ENCODE peak calls at places on chromosomes 12 and 14, in nine cellular contexts. One of them, this sample, is unnamed.
A peak's percentile ranks its signal among the peaks of the same experiment; 100 is the strongest.

GRCh38 chr12:107668743-107669142 is 16.9 kb upstream of the PWP1 start:
- DNase-seq in iris pigment epithelial cell: no peak
- DNase-seq in PC-3: no peak
- DNase-seq in neuronal stem cell: no peak
- DNase-seq in GM04503: no peak
- DNase-seq in AG08395: no peak
- DNase-seq in left ventricle myocardium superior: no peak
- DNase-seq in progenitor cell of endocrine pancreas: no peak
- DNase-seq in GM12865: no peak
- DNase-seq in this sample: no peak

GRCh38 chr12:107330901-107331431 is 237.6 kb upstream of the CRY1 start:
- DNase-seq in GM12865: no peak
- DNase-seq in AG08395: no peak
- DNase-seq in PC-3: peak; percentile 62
- DNase-seq in left ventricle myocardium superior: no peak
- DNase-seq in iris pigment epithelial cell: peak; percentile 35
- DNase-seq in progenitor cell of endocrine pancreas: no peak
- DNase-seq in neuronal stem cell: no peak
- DNase-seq in GM04503: no peak
- DNase-seq in this sample: no peak

GRCh38 chr12:128743911-128744310 is 79.8 kb downstream of the SLC15A4 start:
- DNase-seq in GM12865: peak; percentile 72
- DNase-seq in GM04503: no peak
- DNase-seq in iris pigment epithelial cell: no peak
- DNase-seq in progenitor cell of endocrine pancreas: no peak
- DNase-seq in left ventricle myocardium superior: no peak
- DNase-seq in neuronal stem cell: no peak
- DNase-seq in AG08395: no peak
- DNase-seq in PC-3: no peak
- DNase-seq in this sample: no peak

GRCh38 chr12:52496590-52497071 is 3.6 kb upstream of the KRT6A start:
- DNase-seq in AG08395: peak; percentile 84
- DNase-seq in GM04503: peak; percentile 47
- DNase-seq in left ventricle myocardium superior: no peak
- DNase-seq in progenitor cell of endocrine pancreas: no peak
- DNase-seq in neuronal stem cell: peak; percentile 12
- DNase-seq in PC-3: peak; percentile 82
- DNase-seq in GM12865: no peak
- DNase-seq in iris pigment epithelial cell: peak; percentile 28
- DNase-seq in this sample: peak; percentile 89

GRCh38 chr12:3988519-3989217 is 115.5 kb upstream of the PARP11 start:
- DNase-seq in iris pigment epithelial cell: no peak
- DNase-seq in AG08395: no peak
- DNase-seq in neuronal stem cell: no peak
- DNase-seq in left ventricle myocardium superior: no peak
- DNase-seq in GM04503: no peak
- DNase-seq in progenitor cell of endocrine pancreas: no peak
- DNase-seq in GM12865: peak; percentile 37
- DNase-seq in PC-3: no peak
- DNase-seq in this sample: no peak

GRCh38 chr14:83988274-83988673 is 1541.7 kb upstream of the FLRT2 start:
- DNase-seq in AG08395: no peak
- DNase-seq in left ventricle myocardium superior: no peak
- DNase-seq in GM12865: no peak
- DNase-seq in progenitor cell of endocrine pancreas: no peak
- DNase-seq in neuronal stem cell: no peak
- DNase-seq in iris pigment epithelial cell: peak; percentile 66
- DNase-seq in PC-3: no peak
- DNase-seq in GM04503: no peak
- DNase-seq in this sample: peak; percentile 45

GRCh38 chr12:54956818-54957641 is 27.5 kb downstream of the TESPA1 start:
- DNase-seq in GM12865: no peak
- DNase-seq in GM04503: no peak
- DNase-seq in iris pigment epithelial cell: no peak
- DNase-seq in PC-3: no peak
- DNase-seq in neuronal stem cell: no peak
- DNase-seq in progenitor cell of endocrine pancreas: no peak
- DNase-seq in left ventricle myocardium superior: no peak
- DNase-seq in AG08395: no peak
- DNase-seq in this sample: no peak

GRCh38 chr14:19838433-19838832 is 34.9 kb downstream of the OR4N2 start:
- DNase-seq in GM12865: no peak
- DNase-seq in neuronal stem cell: no peak
- DNase-seq in GM04503: no peak
- DNase-seq in iris pigment epithelial cell: no peak
- DNase-seq in PC-3: no peak
- DNase-seq in left ventricle myocardium superior: no peak
- DNase-seq in AG08395: no peak
- DNase-seq in progenitor cell of endocrine pancreas: no peak
- DNase-seq in this sample: no peak

GRCh38 chr14:23104591-23105347 is at the start of gene CIROP:
- DNase-seq in progenitor cell of endocrine pancreas: no peak
- DNase-seq in AG08395: no peak
- DNase-seq in GM12865: no peak
- DNase-seq in left ventricle myocardium superior: no peak
- DNase-seq in iris pigment epithelial cell: no peak
- DNase-seq in GM04503: no peak
- DNase-seq in PC-3: no peak
- DNase-seq in neuronal stem cell: no peak
- DNase-seq in this sample: no peak

GRCh38 chr12:54394281-54394719 is 9.8 kb upstream of the ZNF385A start:
- DNase-seq in PC-3: peak; percentile 88
- DNase-seq in iris pigment epithelial cell: no peak
- DNase-seq in GM12865: peak; percentile 55
- DNase-seq in GM04503: no peak
- DNase-seq in AG08395: peak; percentile 58
- DNase-seq in progenitor cell of endocrine pancreas: no peak
- DNase-seq in neuronal stem cell: no peak
- DNase-seq in left ventricle myocardium superior: no peak
- DNase-seq in this sample: peak; percentile 75

GRCh38 chr12:124609041-124609984 is 41.9 kb upstream of the NCOR2 start:
- DNase-seq in PC-3: peak; percentile 96
- DNase-seq in iris pigment epithelial cell: peak; percentile 69
- DNase-seq in left ventricle myocardium superior: peak; percentile 86
- DNase-seq in AG08395: no peak
- DNase-seq in neuronal stem cell: no peak
- DNase-seq in GM04503: no peak
- DNase-seq in progenitor cell of endocrine pancreas: peak; percentile 35
- DNase-seq in GM12865: peak; percentile 87
- DNase-seq in this sample: peak; percentile 90

GRCh38 chr12:42575717-42576116 is 13.8 kb downstream of the PRICKLE1 start:
- DNase-seq in GM12865: no peak
- DNase-seq in PC-3: no peak
- DNase-seq in neuronal stem cell: no peak
- DNase-seq in progenitor cell of endocrine pancreas: no peak
- DNase-seq in AG08395: no peak
- DNase-seq in GM04503: no peak
- DNase-seq in left ventricle myocardium superior: no peak
- DNase-seq in iris pigment epithelial cell: no peak
- DNase-seq in this sample: no peak

GRCh38 chr14:100067971-100068959 is 3.0 kb downstream of the EVL start:
- DNase-seq in AG08395: peak; percentile 11
- DNase-seq in GM12865: peak; percentile 92
- DNase-seq in left ventricle myocardium superior: peak; percentile 38
- DNase-seq in progenitor cell of endocrine pancreas: no peak
- DNase-seq in GM04503: no peak
- DNase-seq in neuronal stem cell: no peak
- DNase-seq in iris pigment epithelial cell: peak; percentile 73
- DNase-seq in PC-3: peak; percentile 92
- DNase-seq in this sample: peak; percentile 73

GRCh38 chr14:61337893-61338292 is 16.5 kb downstream of the PRKCH start:
- DNase-seq in PC-3: no peak
- DNase-seq in AG08395: no peak
- DNase-seq in GM04503: no peak
- DNase-seq in left ventricle myocardium superior: no peak
- DNase-seq in neuronal stem cell: no peak
- DNase-seq in iris pigment epithelial cell: no peak
- DNase-seq in GM12865: peak; percentile 32
- DNase-seq in progenitor cell of endocrine pancreas: no peak
- DNase-seq in this sample: no peak

GRCh38 chr12:69036533-69036932 is 103.6 kb upstream of the CPM start:
- DNase-seq in neuronal stem cell: no peak
- DNase-seq in progenitor cell of endocrine pancreas: no peak
- DNase-seq in PC-3: no peak
- DNase-seq in GM04503: no peak
- DNase-seq in iris pigment epithelial cell: no peak
- DNase-seq in AG08395: no peak
- DNase-seq in left ventricle myocardium superior: no peak
- DNase-seq in GM12865: no peak
- DNase-seq in this sample: no peak

GRCh38 chr14:103074699-103075341 is 9.2 kb upstream of the LBHD2 start:
- DNase-seq in iris pigment epithelial cell: no peak
- DNase-seq in left ventricle myocardium superior: peak; percentile 86
- DNase-seq in AG08395: no peak
- DNase-seq in neuronal stem cell: no peak
- DNase-seq in GM12865: peak; percentile 24
- DNase-seq in PC-3: peak; percentile 45
- DNase-seq in progenitor cell of endocrine pancreas: no peak
- DNase-seq in GM04503: no peak
- DNase-seq in this sample: no peak

GRCh38 chr12:452667-453210 is 7.0 kb upstream of the B4GALNT3 start:
- DNase-seq in GM04503: no peak
- DNase-seq in iris pigment epithelial cell: no peak
- DNase-seq in AG08395: no peak
- DNase-seq in GM12865: peak; percentile 65
- DNase-seq in neuronal stem cell: no peak
- DNase-seq in progenitor cell of endocrine pancreas: no peak
- DNase-seq in PC-3: no peak
- DNase-seq in left ventricle myocardium superior: peak; percentile 47
- DNase-seq in this sample: no peak

GRCh38 chr12:92570056-92570753 is 132.6 kb upstream of the PLEKHG7 start:
- DNase-seq in PC-3: peak; percentile 91
- DNase-seq in GM04503: peak; percentile 46
- DNase-seq in progenitor cell of endocrine pancreas: peak; percentile 41
- DNase-seq in left ventricle myocardium superior: no peak
- DNase-seq in iris pigment epithelial cell: peak; percentile 82
- DNase-seq in neuronal stem cell: peak; percentile 89
- DNase-seq in AG08395: peak; percentile 71
- DNase-seq in GM12865: peak; percentile 86
- DNase-seq in this sample: peak; percentile 89

GRCh38 chr12:55687746-55688145 is 20.0 kb downstream of the ITGA7 start:
- DNase-seq in GM12865: peak; percentile 10
- DNase-seq in AG08395: no peak
- DNase-seq in iris pigment epithelial cell: no peak
- DNase-seq in progenitor cell of endocrine pancreas: no peak
- DNase-seq in GM04503: no peak
- DNase-seq in PC-3: no peak
- DNase-seq in neuronal stem cell: no peak
- DNase-seq in left ventricle myocardium superior: no peak
- DNase-seq in this sample: no peak

GRCh38 chr14:73283592-73284379 is 46.5 kb downstream of the PAPLN start:
- DNase-seq in PC-3: peak; percentile 75
- DNase-seq in AG08395: peak; percentile 42
- DNase-seq in iris pigment epithelial cell: no peak
- DNase-seq in GM04503: no peak
- DNase-seq in GM12865: no peak
- DNase-seq in left ventricle myocardium superior: no peak
- DNase-seq in progenitor cell of endocrine pancreas: no peak
- DNase-seq in neuronal stem cell: peak; percentile 24
- DNase-seq in this sample: no peak

GRCh38 chr12:29711381-29711780 is 72.4 kb downstream of the TMTC1 start:
- DNase-seq in neuronal stem cell: no peak
- DNase-seq in progenitor cell of endocrine pancreas: no peak
- DNase-seq in PC-3: no peak
- DNase-seq in AG08395: no peak
- DNase-seq in left ventricle myocardium superior: no peak
- DNase-seq in GM12865: no peak
- DNase-seq in GM04503: no peak
- DNase-seq in iris pigment epithelial cell: no peak
- DNase-seq in this sample: no peak

GRCh38 chr12:14858513-14858912 is 15.2 kb upstream of the ART4 start:
- DNase-seq in PC-3: no peak
- DNase-seq in progenitor cell of endocrine pancreas: no peak
- DNase-seq in iris pigment epithelial cell: no peak
- DNase-seq in GM12865: no peak
- DNase-seq in GM04503: no peak
- DNase-seq in left ventricle myocardium superior: no peak
- DNase-seq in AG08395: no peak
- DNase-seq in neuronal stem cell: no peak
- DNase-seq in this sample: no peak

This sample was measured in MCF 10A.